ENCODE peak calls at places on chromosomes 13 and 19, in ten cellular contexts. H is fibroblast of lung; U is testis; C is GM12865; A is spleen; D is psoas muscle; K is CD8-positive, alpha-beta T cell; V is right atrium auricular region; F is epithelial cell of esophagus; Q is cardiac muscle cell. O is an unnamed sample.

GRCh38 chr19:58399903-58400637 is 4.6 kb downstream of the RNF225 start:
- DNase-seq in V (no peak), H (no peak), U (no peak), D (no peak), A (no peak), F (no peak), C (no peak), Q (no peak), K (no peak), O (peak; percentile 46)

GRCh38 chr13:59492030-59492636 is 671.6 kb downstream of the DIAPH3 start:
- DNase-seq in K (no peak), Q (no peak), U (no peak), A (no peak), V (no peak), F (no peak), H (peak; percentile 39), C (no peak), D (no peak), O (no peak)

GRCh38 chr19:11382898-11383705 is 1.0 kb downstream of the EPOR start:
- DNase-seq in V (no peak), A (peak; percentile 91), U (peak; percentile 57), K (peak; percentile 43), H (no peak), C (peak; percentile 52), Q (peak; percentile 83), D (peak; percentile 51), F (peak; percentile 30), O (no peak)

GRCh38 chr13:21326155-21327030 is 132.7 kb downstream of the ZDHHC20 start:
- DNase-seq in U (peak; percentile 41), A (peak; percentile 82), D (no peak), V (no peak), H (peak; percentile 46), Q (peak; percentile 26), F (peak; percentile 65), C (no peak), K (no peak), O (no peak)

GRCh38 chr19:35006999-35007365 is 6.9 kb downstream of the GRAMD1A start:
- DNase-seq in C (no peak), H (no peak), A (peak; percentile 58), V (no peak), Q (no peak), D (no peak), U (no peak), F (no peak), K (no peak), O (no peak)

GRCh38 chr13:71260246-71260645 is 606.8 kb downstream of the DACH1 start:
- DNase-seq in H (no peak), U (no peak), K (no peak), C (no peak), F (no peak), D (no peak), V (no peak), Q (no peak), A (no peak), O (no peak)

GRCh38 chr13:33230178-33230881 is 55.2 kb downstream of the STARD13 start:
- DNase-seq in K (no peak), V (no peak), H (peak; percentile 71), Q (no peak), A (no peak), U (no peak), D (no peak), F (peak; percentile 52), C (no peak), O (no peak)

GRCh38 chr19:44576843-44577565 is 36.4 kb upstream of the IGSF23 start:
- DNase-seq in Q (peak; percentile 41), U (peak; percentile 29), H (peak; percentile 28), K (no peak), C (peak; percentile 24), A (no peak), D (no peak), V (peak; percentile 57), F (peak; percentile 77), O (no peak)

GRCh38 chr19:35712910-35713845 is 4.6 kb upstream of the KMT2B start:
- DNase-seq in K (peak; percentile 65), F (no peak), D (no peak), U (no peak), C (peak; percentile 89), H (no peak), A (no peak), V (no peak), Q (no peak), O (no peak)

GRCh38 chr19:55066107-55066709 is 3.3 kb upstream of the RDH13 start:
- DNase-seq in D (no peak), Q (no peak), A (no peak), C (no peak), U (no peak), F (peak; percentile 53), V (no peak), H (no peak), K (no peak), O (no peak)

GRCh38 chr19:6500837-6501739 is 1.0 kb downstream of the TUBB4A start:
- DNase-seq in U (no peak), A (no peak), K (no peak), Q (no peak), D (no peak), C (no peak), H (no peak), F (no peak), V (no peak), O (no peak)
- H3K4me3 ChIP-seq in U (peak overlapping the region; percentile 65), A (peak overlapping the region; percentile 47), K (peak overlapping the region; percentile 48), Q (peak overlapping the region; percentile 43), D (peak overlapping the region; percentile 58), C (no peak overlapping the region), H (no peak overlapping the region), F (no peak overlapping the region), V (no peak overlapping the region), O (peak overlapping the region; percentile 57)

GRCh38 chr19:7916137-7916907 is 1.7 kb downstream of the TGFBR3L start:
- DNase-seq in F (peak; percentile 56), D (no peak), V (no peak), U (no peak), A (peak; percentile 89), K (peak; percentile 53), H (no peak), C (peak; percentile 48), Q (peak; percentile 34), O (no peak)
- TF ChIP-seq CTCF in F (no peak), D (no peak), V (no peak), U (no peak), A (no peak), K (no peak), H (no peak), C (no peak), Q (no peak), O (peak; percentile 13)

DNA sequence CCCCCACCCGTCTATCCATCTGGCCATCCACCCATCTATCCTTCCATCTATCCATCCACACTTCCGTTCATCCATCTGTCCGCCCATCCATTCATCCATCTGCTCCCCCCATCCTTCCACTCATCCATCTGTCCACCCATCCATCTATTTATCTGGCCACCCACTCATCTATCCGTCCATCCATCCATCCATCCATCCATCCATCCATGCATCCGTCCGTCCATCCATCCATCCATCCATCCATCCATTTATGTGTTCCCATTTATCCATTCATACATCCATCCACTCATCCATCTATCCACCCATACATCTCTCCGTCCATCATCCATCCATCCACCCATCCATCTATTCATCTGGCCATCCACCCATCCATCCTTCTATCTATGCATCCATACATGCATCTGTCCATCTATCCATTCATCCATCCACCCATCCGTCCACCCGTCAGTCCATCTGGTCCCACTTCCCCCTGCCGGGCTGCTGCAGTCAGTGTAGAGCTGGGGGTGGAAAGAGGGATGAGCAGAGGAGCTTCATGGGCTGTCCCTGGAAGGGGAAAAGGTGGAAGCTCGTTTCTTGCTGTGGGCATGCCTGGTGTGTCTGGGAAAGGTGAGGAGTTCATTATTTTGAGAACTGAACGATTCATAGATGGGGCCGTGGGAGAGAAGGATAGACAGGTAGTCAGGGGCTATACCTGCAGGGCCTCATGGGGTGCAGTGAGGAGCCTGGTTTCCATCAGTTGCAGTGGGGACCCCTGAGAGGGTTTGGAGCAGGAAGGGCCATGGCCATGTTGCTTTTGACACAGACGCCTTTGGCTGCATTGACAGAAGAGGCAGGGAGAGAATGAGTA is 842 bp downstream of the HSD11B1L start:
- DNase-seq in V (no peak), H (no peak), C (no peak), D (no peak), Q (no peak), A (no peak), U (no peak), K (no peak), F (no peak), O (no peak)
- H3K4me3 ChIP-seq in V (no peak overlapping the region), H (peak overlapping the region; percentile 63), C (no peak overlapping the region), D (peak overlapping the region; percentile 83), Q (peak overlapping the region; percentile 53), A (peak overlapping the region; percentile 85), U (peak overlapping the region; percentile 94), K (peak overlapping the region; percentile 96), F (peak overlapping the region; percentile 98), O (peak overlapping the region; percentile 87)

GRCh38 chr13:75365724-75366173 is 116.2 kb downstream of the TBC1D4 start:
- DNase-seq in A (no peak), D (no peak), H (peak; percentile 96), V (no peak), C (peak; percentile 81), F (peak; percentile 90), Q (no peak), K (no peak), U (no peak), O (no peak)

GRCh38 chr13:75363371-75363770 is 118.6 kb downstream of the TBC1D4 start:
- DNase-seq in V (no peak), A (no peak), Q (no peak), K (no peak), D (no peak), F (no peak), C (no peak), U (no peak), H (no peak), O (no peak)

GRCh38 chr13:75368167-75368566 is 113.8 kb downstream of the TBC1D4 start:
- DNase-seq in F (peak; percentile 53), Q (no peak), K (no peak), H (peak; percentile 96), C (peak; percentile 27), U (peak; percentile 37), V (no peak), A (no peak), D (no peak), O (no peak)

GRCh38 chr13:75364131-75364713 is 117.7 kb downstream of the TBC1D4 start:
- DNase-seq in D (no peak), K (no peak), F (peak; percentile 84), U (no peak), H (no peak), C (no peak), V (no peak), A (no peak), Q (no peak), O (no peak)

DNA sequence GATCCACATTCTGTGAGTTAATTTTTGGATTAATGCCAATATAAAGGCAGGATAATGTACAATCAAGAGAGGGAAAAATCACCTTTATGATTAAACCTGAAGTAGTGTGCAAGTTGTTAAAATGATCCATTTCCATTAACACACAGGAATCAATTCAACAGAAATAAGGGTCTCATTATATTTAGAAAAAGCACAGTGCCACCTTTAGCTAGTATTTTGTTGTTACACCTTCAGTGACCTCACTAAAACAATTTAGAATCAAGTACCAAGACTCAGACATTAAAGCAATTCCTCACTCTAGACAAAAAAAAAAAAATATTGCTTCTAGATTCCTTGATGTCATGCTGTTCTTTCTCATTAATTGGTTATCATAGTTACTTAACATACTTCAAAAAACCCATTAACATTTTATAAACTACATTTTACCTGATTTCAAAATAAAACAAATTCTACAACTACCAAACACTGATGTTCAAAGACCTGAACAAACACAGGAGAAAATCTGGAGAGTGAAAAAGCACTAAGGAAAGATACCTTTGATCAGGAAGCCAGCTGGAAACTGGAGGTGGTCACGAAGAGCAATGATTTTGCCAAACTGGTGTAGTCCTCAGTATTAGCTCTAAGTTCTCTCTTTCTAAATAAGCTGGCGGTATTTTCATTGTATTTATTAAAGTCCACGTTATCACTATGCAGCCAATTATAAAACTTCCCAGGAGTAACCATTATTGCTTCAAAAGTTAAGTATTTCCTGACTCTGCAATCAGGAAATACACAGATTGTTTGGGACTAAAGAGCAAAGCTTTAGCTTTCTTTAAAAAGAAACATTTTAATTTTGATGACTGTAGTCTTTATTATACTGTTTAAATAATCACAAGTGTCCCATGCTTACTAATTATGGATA is 115.3 kb downstream of the TBC1D4 start:
- DNase-seq in K (no peak), C (no peak), A (no peak), U (no peak), Q (no peak), D (no peak), H (no peak), V (no peak), F (no peak), O (no peak)
- TF ChIP-seq CTCF in K (no peak), C (peak; percentile 1), A (no peak), U (no peak), Q (no peak), D (peak; percentile 21), H (no peak), V (no peak), F (no peak), O (no peak)